ENCODE peak calls at places on chromosome 12, in ten cellular contexts. L is RWPE1; F is fibroblast of the aortic adventitia; J is activated CD4-positive, alpha-beta T cell treated with anti-CD3 and anti-CD28 coated beads for 48 hours; M is WTC11; X is naive B cell; U is right atrium auricular region; B is HEK293T; A is BJ; E is lung microvascular endothelial cell. C is an unnamed sample.

GRCh38 chr12:31599053-31599452 is 8.1 kb upstream of the DENND5B start:
- DNase-seq in F (no peak), B (no peak), X (peak; percentile 83), M (no peak), J (no peak), L (no peak), U (no peak), E (no peak), A (no peak), C (peak; percentile 73)

GRCh38 chr12:41946106-41946505 is 198.6 kb downstream of the GXYLT1 start:
- DNase-seq in U (no peak), B (no peak), X (no peak), J (no peak), E (no peak), L (no peak), A (no peak), F (no peak), M (no peak), C (no peak)

GRCh38 chr12:12892670-12893290 is 1.4 kb downstream of the GPRC5A start:
- DNase-seq in L (no peak), J (no peak), U (no peak), A (no peak), E (no peak), X (no peak), B (no peak), M (peak; percentile 26), F (no peak), C (no peak)

GRCh38 chr12:115623764-115624334 is 653.6 kb downstream of the MED13L start:
- DNase-seq in B (no peak), A (no peak), M (peak; percentile 28), J (no peak), L (no peak), X (no peak), U (no peak), E (no peak), F (no peak), C (no peak)

GRCh38 chr12:44031472-44032185 is 195.7 kb downstream of the TMEM117 start:
- DNase-seq in M (no peak), X (no peak), L (no peak), F (peak; percentile 14), J (no peak), A (no peak), B (no peak), E (no peak), U (no peak), C (no peak)

GRCh38 chr12:119239040-119239439 is 60.3 kb downstream of the HSPB8 start:
- DNase-seq in E (no peak), F (no peak), A (no peak), L (no peak), X (no peak), U (no peak), M (no peak), B (no peak), J (no peak), C (no peak)

GRCh38 chr12:132783917-132784531 is 22.4 kb upstream of the ANKLE2 start:
- DNase-seq in A (no peak), F (no peak), M (no peak), E (no peak), J (no peak), U (no peak), B (no peak), L (no peak), X (no peak), C (no peak)

GRCh38 chr12:9227953-9228352 is 19.8 kb upstream of the PZP start:
- DNase-seq in X (no peak), E (no peak), J (no peak), L (no peak), A (no peak), U (no peak), B (no peak), M (no peak), F (no peak), C (no peak)

C was measured in germinal center.